ENCODE peak calls at places on chromosomes 4 and X, in five cellular contexts. K, J, V, H and Z are unnamed samples.

GRCh38 chr4:10050171-10051120 is 29.1 kb upstream of the SLC2A9 start:
- DNase-seq in K (no peak), J (no peak), V (no peak), H (peak), Z (no peak)

GRCh38 chrX:33178218-33178617 is 33.1 kb downstream of the DMD start:
- DNase-seq in K (no peak), J (no peak), V (no peak), H (no peak), Z (no peak)

GRCh38 chr4:8050555-8051206 is 107.9 kb downstream of the ABLIM2 start:
- DNase-seq in K (no peak), J (peak), V (peak), H (peak), Z (peak)

GRCh38 chr4:159298502-159298901 is 195.6 kb downstream of the RAPGEF2 start:
- DNase-seq in K (no peak), J (no peak), V (no peak), H (no peak), Z (no peak)

GRCh38 chr4:185623444-185624247 is 88.3 kb upstream of the PDLIM3 start:
- DNase-seq in K (no peak), J (no peak), V (no peak), H (no peak), Z (no peak)

GRCh38 chr4:39657465-39657864 is 18.8 kb upstream of the SMIM14 start:
- DNase-seq in K (no peak), J (no peak), V (no peak), H (no peak), Z (no peak)

GRCh38 chrX:40098264-40099045 is 697 bp upstream of the BCOR start:
- DNase-seq in K (no peak), J (no peak), V (peak), H (peak), Z (no peak)

GRCh38 chr4:155946486-155946885 is 7.2 kb downstream of the CTSO start:
- DNase-seq in K (no peak), J (no peak), V (no peak), H (no peak), Z (no peak)

GRCh38 chr4:124334119-124334518 is 378.4 kb downstream of the ANKRD50 start:
- DNase-seq in K (peak), J (peak), V (peak), H (no peak), Z (peak)

GRCh38 chr4:126583509-126583908 is 1049.2 kb upstream of the INTU start:
- DNase-seq in K (peak), J (peak), V (peak), H (peak), Z (peak)

GRCh38 chrX:153443476-153444332 is 2.2 kb downstream of the TREX2 start:
- DNase-seq in K (no peak), J (no peak), V (no peak), H (no peak), Z (no peak)

GRCh38 chr4:147842573-147842972 is 110.7 kb downstream of the ARHGAP10 start:
- DNase-seq in K (no peak), J (no peak), V (peak), H (no peak), Z (no peak)

GRCh38 chr4:71545168-71545567 is 206.3 kb downstream of the SLC4A4 start:
- DNase-seq in K (no peak), J (no peak), V (no peak), H (no peak), Z (no peak)

GRCh38 chr4:161203865-161204264 is 959.9 kb downstream of the FSTL5 start:
- DNase-seq in K (no peak), J (no peak), V (no peak), H (no peak), Z (no peak)

GRCh38 chr4:31104596-31104995 is 384.4 kb downstream of the PCDH7 start:
- DNase-seq in K (no peak), J (no peak), V (no peak), H (no peak), Z (no peak)

GRCh38 chr4:126238010-126238409 is 923.3 kb downstream of the FAT4 start:
- DNase-seq in K (no peak), J (no peak), V (no peak), H (no peak), Z (no peak)

GRCh38 chrX:41095962-41096955 is 11.0 kb downstream of the USP9X start:
- DNase-seq in K (no peak), J (no peak), V (no peak), H (no peak), Z (no peak)

GRCh38 chrX:19747672-19748610 is 139.5 kb downstream of the SH3KBP1 start:
- DNase-seq in K (no peak), J (no peak), V (no peak), H (no peak), Z (no peak)

GRCh38 chr4:81343046-81343445 is 128.0 kb upstream of the PRKG2 start:
- DNase-seq in K (no peak), J (no peak), V (no peak), H (no peak), Z (no peak)

GRCh38 chr4:168488800-168489404 is 8.0 kb upstream of the PALLD start:
- DNase-seq in K (no peak), J (no peak), V (no peak), H (no peak), Z (no peak)

GRCh38 chr4:149199594-149199993 is 616.0 kb downstream of the IQCM start:
- DNase-seq in K (no peak), J (no peak), V (no peak), H (no peak), Z (no peak)

GRCh38 chr4:149203256-149204001 is 612.2 kb downstream of the IQCM start:
- DNase-seq in K (no peak), J (no peak), V (no peak), H (no peak), Z (no peak)
- H3K4me3 ChIP-seq in K (no peak), J (no peak), V (no peak), H (no peak), Z (no peak)

GRCh38 chr4:140829825-140830224 is 73.6 kb upstream of the TBC1D9 start:
- DNase-seq in K (no peak), J (no peak), V (no peak), H (no peak), Z (no peak)
- TF ChIP-seq YY1 in K (no peak), J (no peak), V (no peak), H (no peak), Z (no peak)

DNA sequence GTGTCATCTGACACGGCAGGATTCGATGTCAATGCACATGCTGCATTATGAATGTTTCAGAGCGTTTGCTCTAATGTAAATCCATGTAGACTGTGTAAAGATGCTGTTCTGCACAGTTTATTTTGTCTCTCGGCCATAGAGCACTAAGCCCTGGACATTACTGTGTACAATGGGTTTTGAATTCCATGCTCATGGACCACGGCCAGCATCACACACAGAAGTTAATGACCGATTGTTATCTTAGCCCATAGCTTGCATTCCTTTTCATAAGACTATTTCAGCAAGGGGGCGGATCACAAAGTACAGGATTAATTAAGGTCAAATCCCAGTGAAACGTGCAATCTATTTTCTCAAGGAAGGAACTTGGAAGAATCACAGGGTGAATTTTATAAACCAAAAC is 286.1 kb upstream of the TENM3 start:
- DNase-seq in K (no peak), J (no peak), V (no peak), H (no peak), Z (no peak)
- TF ChIP-seq ZNF274 in K (no peak), J (no peak), V (no peak), H (no peak), Z (no peak)

GRCh38 chrX:155028192-155028591 is 1.5 kb downstream of the FUNDC2 start:
- DNase-seq in K (no peak), J (no peak), V (peak), H (no peak), Z (no peak)
- H3K4me3 ChIP-seq in K (peak), J (peak), V (peak), H (no peak), Z (no peak)

GRCh38 chrX:55450259-55450658 is 1.7 kb upstream of the MAGEH1 start:
- DNase-seq in K (no peak), J (peak), V (peak), H (no peak), Z (no peak)
- TF ChIP-seq YY1 in K (no peak), J (no peak), V (no peak), H (no peak), Z (no peak)

GRCh38 chr4:19298998-19299397 is 952.7 kb upstream of the SLIT2 start:
- DNase-seq in K (no peak), J (no peak), V (no peak), H (no peak), Z (no peak)
- TF ChIP-seq ZNF274 in K (no peak), J (no peak), V (no peak), H (no peak), Z (no peak)

GRCh38 chr4:4385729-4386295 is 1.1 kb upstream of the NSG1 start:
- DNase-seq in K (no peak), J (no peak), V (no peak), H (peak), Z (no peak)
- H3K4me3 ChIP-seq in K (no peak), J (no peak), V (no peak), H (peak), Z (peak)